ENCODE peak calls at places on chromosome 16, in six cellular contexts. One of them, this sample, is unnamed. For H3K27me3, the result is how much of the 10 kb centered on the place peaks cover.

GRCh38 chr16:8899709-8900317 is 17.7 kb downstream of the LITAFD start:
- DNase-seq in cardiac muscle cell: no peak
- DNase-seq in sigmoid colon: no peak
- DNase-seq in CD8-positive, alpha-beta T cell: no peak
- DNase-seq in HepG2: no peak
- DNase-seq in PC-3: no peak
- DNase-seq in this sample: no peak

GRCh38 chr16:82055728-82056549 is 20.9 kb downstream of the HSD17B2 start:
- DNase-seq in HepG2: peak
- DNase-seq in cardiac muscle cell: no peak
- DNase-seq in PC-3: peak
- DNase-seq in sigmoid colon: no peak
- DNase-seq in CD8-positive, alpha-beta T cell: no peak
- DNase-seq in this sample: peak

GRCh38 chr16:49932943-49933342 is 77.0 kb upstream of the ZNF423 start:
- DNase-seq in sigmoid colon: peak
- DNase-seq in PC-3: peak
- DNase-seq in cardiac muscle cell: no peak
- DNase-seq in HepG2: no peak
- DNase-seq in CD8-positive, alpha-beta T cell: no peak
- DNase-seq in this sample: peak

GRCh38 chr16:81956213-81956948 is 54.9 kb downstream of the SDR42E1 start:
- DNase-seq in CD8-positive, alpha-beta T cell: no peak
- DNase-seq in cardiac muscle cell: no peak
- DNase-seq in HepG2: no peak
- DNase-seq in PC-3: no peak
- DNase-seq in sigmoid colon: no peak
- DNase-seq in this sample: no peak

GRCh38 chr16:16120382-16121184 is 102.7 kb downstream of the ABCC6 start:
- DNase-seq in cardiac muscle cell: no peak
- DNase-seq in sigmoid colon: peak
- DNase-seq in CD8-positive, alpha-beta T cell: no peak
- DNase-seq in HepG2: no peak
- DNase-seq in PC-3: no peak
- DNase-seq in this sample: no peak

GRCh38 chr16:70159355-70160348 is 13.9 kb upstream of the CLEC18C start:
- DNase-seq in cardiac muscle cell: peak
- DNase-seq in PC-3: no peak
- DNase-seq in sigmoid colon: no peak
- DNase-seq in HepG2: no peak
- DNase-seq in CD8-positive, alpha-beta T cell: no peak
- DNase-seq in this sample: no peak

GRCh38 chr16:19765860-19766553 is 47.9 kb downstream of the IQCK start:
- DNase-seq in cardiac muscle cell: no peak
- DNase-seq in CD8-positive, alpha-beta T cell: no peak
- DNase-seq in HepG2: no peak
- DNase-seq in sigmoid colon: peak
- DNase-seq in PC-3: no peak
- DNase-seq in this sample: no peak

GRCh38 chr16:14302399-14303181 is 231.5 kb downstream of the MRTFB start:
- DNase-seq in HepG2: no peak
- DNase-seq in PC-3: no peak
- DNase-seq in cardiac muscle cell: peak
- DNase-seq in CD8-positive, alpha-beta T cell: peak
- DNase-seq in sigmoid colon: no peak
- DNase-seq in this sample: no peak

GRCh38 chr16:89826531-89827382 is 1.5 kb upstream of the SPIRE2 start:
- DNase-seq in cardiac muscle cell: no peak
- DNase-seq in HepG2: no peak
- DNase-seq in sigmoid colon: no peak
- DNase-seq in CD8-positive, alpha-beta T cell: no peak
- DNase-seq in PC-3: no peak
- DNase-seq in this sample: no peak

GRCh38 chr16:85361441-85362118 is 249.3 kb upstream of the CIBAR2 start:
- DNase-seq in CD8-positive, alpha-beta T cell: no peak
- DNase-seq in PC-3: no peak
- DNase-seq in sigmoid colon: no peak
- DNase-seq in HepG2: no peak
- DNase-seq in cardiac muscle cell: no peak
- DNase-seq in this sample: no peak

GRCh38 chr16:54285414-54286066 is 1.0 kb downstream of the IRX3 start:
- DNase-seq in CD8-positive, alpha-beta T cell: no peak
- DNase-seq in HepG2: peak
- DNase-seq in cardiac muscle cell: peak
- DNase-seq in sigmoid colon: no peak
- DNase-seq in PC-3: no peak
- DNase-seq in this sample: no peak

GRCh38 chr16:30144017-30144416 is 21.0 kb upstream of the MAPK3 start:
- DNase-seq in sigmoid colon: no peak
- DNase-seq in HepG2: no peak
- DNase-seq in PC-3: no peak
- DNase-seq in CD8-positive, alpha-beta T cell: no peak
- DNase-seq in cardiac muscle cell: no peak
- DNase-seq in this sample: no peak

GRCh38 chr16:67562918-67563707 is 787 bp downstream of the CTCF start:
- DNase-seq in cardiac muscle cell: peak
- DNase-seq in sigmoid colon: peak
- DNase-seq in CD8-positive, alpha-beta T cell: peak
- DNase-seq in PC-3: peak
- DNase-seq in HepG2: peak
- DNase-seq in this sample: peak

GRCh38 chr16:76577003-76577402 is 299.8 kb downstream of the CNTNAP4 start:
- DNase-seq in sigmoid colon: no peak
- DNase-seq in PC-3: no peak
- DNase-seq in cardiac muscle cell: no peak
- DNase-seq in HepG2: no peak
- DNase-seq in CD8-positive, alpha-beta T cell: no peak
- DNase-seq in this sample: no peak

GRCh38 chr16:64585367-64585766 is 536.5 kb downstream of the CDH11 start:
- DNase-seq in CD8-positive, alpha-beta T cell: no peak
- DNase-seq in HepG2: no peak
- DNase-seq in cardiac muscle cell: peak
- DNase-seq in sigmoid colon: no peak
- DNase-seq in PC-3: no peak
- DNase-seq in this sample: no peak

GRCh38 chr16:79419148-79419547 is 181.4 kb downstream of the MAF start:
- DNase-seq in HepG2: no peak
- DNase-seq in cardiac muscle cell: no peak
- DNase-seq in PC-3: no peak
- DNase-seq in sigmoid colon: no peak
- DNase-seq in CD8-positive, alpha-beta T cell: no peak
- DNase-seq in this sample: no peak
- H3K27me3 ChIP-seq in HepG2: under half
- H3K27me3 ChIP-seq in cardiac muscle cell: under half
- H3K27me3 ChIP-seq in PC-3: under half
- H3K27me3 ChIP-seq in sigmoid colon: under half
- H3K27me3 ChIP-seq in CD8-positive, alpha-beta T cell: under half
- H3K27me3 ChIP-seq in this sample: under half

GRCh38 chr16:3235856-3236669 is 1.1 kb upstream of the ZNF200 start:
- DNase-seq in CD8-positive, alpha-beta T cell: peak
- DNase-seq in sigmoid colon: peak
- DNase-seq in PC-3: peak
- DNase-seq in HepG2: no peak
- DNase-seq in cardiac muscle cell: peak
- DNase-seq in this sample: no peak
- H3K27ac ChIP-seq in CD8-positive, alpha-beta T cell: no peak
- H3K27ac ChIP-seq in sigmoid colon: no peak
- H3K27ac ChIP-seq in PC-3: no peak
- H3K27ac ChIP-seq in HepG2: no peak
- H3K27ac ChIP-seq in cardiac muscle cell: no peak
- H3K27ac ChIP-seq in this sample: no peak

DNA sequence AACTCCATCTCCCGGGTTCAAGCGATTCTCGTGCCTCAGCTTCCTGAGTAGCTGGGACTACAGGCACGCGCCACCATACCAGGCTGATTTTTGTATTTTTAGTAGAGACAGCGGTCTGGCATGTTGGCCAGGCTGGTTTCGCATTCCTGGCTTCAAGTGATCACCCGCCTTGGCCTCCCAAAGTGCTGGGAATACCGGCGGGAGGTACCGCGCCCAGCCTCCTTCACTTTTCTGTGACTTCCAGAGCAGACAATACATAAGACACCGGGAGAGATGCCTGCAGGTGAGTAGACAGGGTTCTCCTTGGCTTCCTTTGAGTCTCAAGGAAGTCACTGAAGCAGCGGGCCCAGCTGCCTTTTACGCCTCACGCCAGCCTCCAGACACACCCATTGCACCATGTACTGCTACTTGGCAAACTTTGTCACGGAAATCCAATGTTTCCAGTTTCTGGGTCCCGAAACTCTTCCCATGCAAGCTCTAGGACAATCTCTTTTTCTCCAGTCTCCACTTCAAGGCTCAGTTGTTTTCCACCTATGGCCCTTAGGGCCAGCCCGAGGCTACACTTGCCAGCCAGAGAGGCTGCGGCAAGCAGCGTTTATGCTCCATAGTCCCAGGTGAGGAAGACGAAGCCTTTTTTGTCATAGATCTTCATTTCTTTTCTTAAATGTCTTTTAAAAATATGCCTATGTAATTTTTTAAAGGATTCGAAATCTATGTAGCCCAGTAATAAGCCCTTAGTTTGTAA is 886 bp upstream of the OR1F1 start:
- DNase-seq in HepG2: no peak
- DNase-seq in CD8-positive, alpha-beta T cell: no peak
- DNase-seq in PC-3: no peak
- DNase-seq in cardiac muscle cell: no peak
- DNase-seq in sigmoid colon: no peak
- DNase-seq in this sample: no peak
- H3K27me3 ChIP-seq in HepG2: under half
- H3K27me3 ChIP-seq in CD8-positive, alpha-beta T cell: half or more
- H3K27me3 ChIP-seq in PC-3: under half
- H3K27me3 ChIP-seq in cardiac muscle cell: half or more
- H3K27me3 ChIP-seq in sigmoid colon: half or more
- H3K27me3 ChIP-seq in this sample: under half

GRCh38 chr16:22232277-22233049 is 26.4 kb downstream of the EEF2K start:
- DNase-seq in PC-3: peak
- DNase-seq in HepG2: peak
- DNase-seq in CD8-positive, alpha-beta T cell: no peak
- DNase-seq in sigmoid colon: no peak
- DNase-seq in cardiac muscle cell: no peak
- DNase-seq in this sample: peak
- H3K27ac ChIP-seq in PC-3: peak
- H3K27ac ChIP-seq in HepG2: peak
- H3K27ac ChIP-seq in CD8-positive, alpha-beta T cell: no peak
- H3K27ac ChIP-seq in sigmoid colon: no peak
- H3K27ac ChIP-seq in cardiac muscle cell: peak
- H3K27ac ChIP-seq in this sample: no peak

GRCh38 chr16:1132431-1132830 is 20.5 kb upstream of the CACNA1H start:
- DNase-seq in PC-3: no peak
- DNase-seq in CD8-positive, alpha-beta T cell: no peak
- DNase-seq in sigmoid colon: no peak
- DNase-seq in HepG2: no peak
- DNase-seq in cardiac muscle cell: no peak
- DNase-seq in this sample: no peak

GRCh38 chr16:1133810-1134520 is 18.9 kb upstream of the CACNA1H start:
- DNase-seq in cardiac muscle cell: no peak
- DNase-seq in CD8-positive, alpha-beta T cell: no peak
- DNase-seq in PC-3: no peak
- DNase-seq in HepG2: no peak
- DNase-seq in sigmoid colon: no peak
- DNase-seq in this sample: no peak

GRCh38 chr16:1133271-1133670 is 19.6 kb upstream of the CACNA1H start:
- DNase-seq in CD8-positive, alpha-beta T cell: no peak
- DNase-seq in sigmoid colon: no peak
- DNase-seq in cardiac muscle cell: no peak
- DNase-seq in PC-3: no peak
- DNase-seq in HepG2: no peak
- DNase-seq in this sample: no peak

GRCh38 chr16:1135459-1135825 is 17.5 kb upstream of the CACNA1H start:
- DNase-seq in PC-3: no peak
- DNase-seq in cardiac muscle cell: no peak
- DNase-seq in CD8-positive, alpha-beta T cell: no peak
- DNase-seq in HepG2: no peak
- DNase-seq in sigmoid colon: no peak
- DNase-seq in this sample: no peak

GRCh38 chr16:1134776-1135458 is 18.0 kb upstream of the CACNA1H start:
- DNase-seq in CD8-positive, alpha-beta T cell: no peak
- DNase-seq in PC-3: no peak
- DNase-seq in HepG2: no peak
- DNase-seq in sigmoid colon: no peak
- DNase-seq in cardiac muscle cell: no peak
- DNase-seq in this sample: no peak
- H3K27me3 ChIP-seq in CD8-positive, alpha-beta T cell: under half
- H3K27me3 ChIP-seq in PC-3: under half
- H3K27me3 ChIP-seq in HepG2: half or more
- H3K27me3 ChIP-seq in sigmoid colon: under half
- H3K27me3 ChIP-seq in cardiac muscle cell: under half
- H3K27me3 ChIP-seq in this sample: under half

GRCh38 chr16:11125936-11126335 is 130.1 kb downstream of the SOCS1 start:
- DNase-seq in sigmoid colon: no peak
- DNase-seq in PC-3: no peak
- DNase-seq in CD8-positive, alpha-beta T cell: no peak
- DNase-seq in cardiac muscle cell: no peak
- DNase-seq in HepG2: no peak
- DNase-seq in this sample: no peak

GRCh38 chr16:11127610-11128195 is 128.3 kb downstream of the SOCS1 start:
- DNase-seq in CD8-positive, alpha-beta T cell: no peak
- DNase-seq in sigmoid colon: no peak
- DNase-seq in cardiac muscle cell: no peak
- DNase-seq in HepG2: no peak
- DNase-seq in PC-3: no peak
- DNase-seq in this sample: no peak

GRCh38 chr16:11129378-11129781 is 126.6 kb downstream of the SOCS1 start:
- DNase-seq in HepG2: no peak
- DNase-seq in sigmoid colon: peak
- DNase-seq in PC-3: no peak
- DNase-seq in CD8-positive, alpha-beta T cell: no peak
- DNase-seq in cardiac muscle cell: no peak
- DNase-seq in this sample: no peak

GRCh38 chr16:11126389-11127072 is 129.5 kb downstream of the SOCS1 start:
- DNase-seq in PC-3: no peak
- DNase-seq in sigmoid colon: no peak
- DNase-seq in CD8-positive, alpha-beta T cell: no peak
- DNase-seq in HepG2: no peak
- DNase-seq in cardiac muscle cell: no peak
- DNase-seq in this sample: no peak

GRCh38 chr16:11128211-11129123 is 127.5 kb downstream of the SOCS1 start:
- DNase-seq in CD8-positive, alpha-beta T cell: no peak
- DNase-seq in HepG2: no peak
- DNase-seq in cardiac muscle cell: no peak
- DNase-seq in sigmoid colon: peak
- DNase-seq in PC-3: no peak
- DNase-seq in this sample: no peak
- H3K27ac ChIP-seq in CD8-positive, alpha-beta T cell: no peak
- H3K27ac ChIP-seq in HepG2: no peak
- H3K27ac ChIP-seq in cardiac muscle cell: no peak
- H3K27ac ChIP-seq in sigmoid colon: peak
- H3K27ac ChIP-seq in PC-3: no peak
- H3K27ac ChIP-seq in this sample: no peak

DNA sequence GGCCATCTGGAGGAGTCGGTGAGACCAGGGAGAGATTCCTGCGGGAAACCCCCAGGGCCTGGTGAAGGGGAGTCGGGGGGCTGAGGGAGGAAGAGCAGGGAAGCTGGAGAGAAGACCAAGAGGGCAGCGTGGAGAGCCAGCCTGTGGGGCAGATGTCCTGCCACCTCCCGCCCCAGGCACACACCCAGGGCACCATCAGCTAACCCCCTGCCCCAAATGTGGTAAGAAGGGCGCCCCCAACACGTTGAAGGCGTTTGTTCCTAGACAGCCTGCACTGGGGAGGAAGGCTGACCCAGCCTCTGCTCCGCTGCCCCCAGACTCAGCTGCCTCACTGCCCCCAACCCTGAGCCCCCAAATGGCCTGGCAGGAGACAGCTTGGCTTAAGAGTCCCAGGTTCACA is 1.3 kb downstream of the BAIAP3 start:
- DNase-seq in HepG2: no peak
- DNase-seq in CD8-positive, alpha-beta T cell: no peak
- DNase-seq in PC-3: no peak
- DNase-seq in cardiac muscle cell: no peak
- DNase-seq in sigmoid colon: no peak
- DNase-seq in this sample: no peak
- H3K27me3 ChIP-seq in HepG2: half or more
- H3K27me3 ChIP-seq in CD8-positive, alpha-beta T cell: under half
- H3K27me3 ChIP-seq in PC-3: under half
- H3K27me3 ChIP-seq in cardiac muscle cell: half or more
- H3K27me3 ChIP-seq in sigmoid colon: half or more
- H3K27me3 ChIP-seq in this sample: half or more

This sample was measured in foreskin keratinocyte.